ENCODE peak calls at places on chromosomes 7 and 10, in five cellular contexts. L is GM12878, Z is HepG2, T is H1, K is K562. G is an unnamed sample.
A peak's percentile ranks its signal among the peaks of the same experiment; 100 is the strongest.

GRCh38 chr10:127977368-127978009 is 70.6 kb downstream of the PTPRE start:
- DNase-seq in L (no peak), Z (no peak), T (no peak), K (no peak), G (no peak)

GRCh38 chr7:19116121-19117080 is 1.0 kb downstream of the TWIST1 start:
- DNase-seq in L (no peak), Z (no peak), T (no peak), K (no peak), G (no peak)

GRCh38 chr7:158613481-158613880 is 25.9 kb upstream of the PTPRN2 start:
- DNase-seq in L (peak; percentile 79), Z (no peak), T (no peak), K (no peak), G (no peak)

GRCh38 chr10:87093461-87094372 is 926 bp downstream of the GLUD1 start:
- DNase-seq in L (no peak), Z (peak; percentile 35), T (no peak), K (peak; percentile 64), G (no peak)

GRCh38 chr10:71831646-71832552 is 19.2 kb downstream of the PSAP start:
- DNase-seq in L (no peak), Z (no peak), T (no peak), K (no peak), G (no peak)

GRCh38 chr7:116317907-116318306 is 107.6 kb downstream of the TES start:
- DNase-seq in L (no peak), Z (no peak), T (no peak), K (no peak), G (no peak)

GRCh38 chr10:69407621-69408301 is 9.0 kb downstream of the TACR2 start:
- DNase-seq in L (no peak), Z (no peak), T (no peak), K (no peak), G (no peak)

GRCh38 chr10:129277080-129277479 is 190.0 kb upstream of the MGMT start:
- DNase-seq in L (no peak), Z (no peak), T (no peak), K (no peak), G (no peak)

GRCh38 chr7:29306276-29307036 is 111.9 kb downstream of the CHN2 start:
- DNase-seq in L (no peak), Z (no peak), T (no peak), K (no peak), G (no peak)

GRCh38 chr10:63208981-63209380 is 75.9 kb downstream of the NRBF2 start:
- DNase-seq in L (no peak), Z (no peak), T (no peak), K (no peak), G (no peak)

GRCh38 chr10:16904049-16904448 is 86.8 kb upstream of the RSU1 start:
- DNase-seq in L (no peak), Z (no peak), T (no peak), K (no peak), G (no peak)

GRCh38 chr7:29478218-29478617 is 85.4 kb upstream of the PRR15 start:
- DNase-seq in L (no peak), Z (no peak), T (no peak), K (peak; percentile 12), G (no peak)

GRCh38 chr10:4013651-4014085 is 228.7 kb upstream of the KLF6 start:
- DNase-seq in L (peak; percentile 44), Z (no peak), T (no peak), K (no peak), G (no peak)

GRCh38 chr10:88851706-88852105 is at the start of gene ANKRD22:
- DNase-seq in L (no peak), Z (no peak), T (no peak), K (no peak), G (peak; percentile 84)

GRCh38 chr7:73307436-73307835 is 1.2 kb downstream of the NSUN5 start:
- DNase-seq in L (no peak), Z (no peak), T (no peak), K (no peak), G (no peak)

GRCh38 chr7:132417037-132417906 is 159.0 kb downstream of the PLXNA4 start:
- DNase-seq in L (no peak), Z (no peak), T (no peak), K (no peak), G (no peak)

GRCh38 chr10:77685494-77685893 is 47.9 kb upstream of the KCNMA1 start:
- DNase-seq in L (no peak), Z (no peak), T (no peak), K (no peak), G (no peak)

GRCh38 chr7:35649711-35650110 is 45.2 kb downstream of the HERPUD2 start:
- DNase-seq in L (no peak), Z (no peak), T (no peak), K (no peak), G (no peak)

GRCh38 chr7:47379629-47380324 is 202.1 kb downstream of the TNS3 start:
- DNase-seq in L (no peak), Z (no peak), T (no peak), K (no peak), G (peak; percentile 45)

DNA sequence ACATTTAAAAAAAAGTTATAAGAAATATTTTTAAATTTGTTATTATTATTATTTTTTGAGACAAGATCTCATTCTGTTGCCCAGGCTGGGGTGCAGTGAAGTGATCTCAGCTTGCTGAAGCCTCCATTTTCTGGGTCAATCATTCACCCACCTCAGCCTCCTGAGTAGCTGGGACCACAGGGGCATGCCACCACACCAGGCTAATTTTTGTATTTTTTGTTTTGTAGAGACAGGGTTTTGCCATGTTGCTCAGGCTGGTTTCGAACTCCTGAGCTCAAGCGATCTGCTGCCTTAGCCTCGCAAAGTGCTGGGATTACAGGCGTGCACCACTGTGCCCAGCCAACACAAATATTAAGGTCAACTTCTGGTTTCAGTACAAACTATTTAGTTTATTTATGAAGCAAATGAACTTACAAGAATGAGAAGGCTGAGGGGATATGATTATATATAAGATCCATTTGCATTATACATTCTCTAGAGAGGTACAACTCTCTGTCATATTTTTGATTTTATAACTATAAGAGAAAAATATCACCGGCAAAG is 45.9 kb upstream of the FAM133B start:
- DNase-seq in L (no peak), Z (no peak), T (no peak), K (no peak), G (no peak)
- TF ChIP-seq MAX in L (no peak), Z (no peak), T (no peak), K (no peak), G (no peak)

DNA sequence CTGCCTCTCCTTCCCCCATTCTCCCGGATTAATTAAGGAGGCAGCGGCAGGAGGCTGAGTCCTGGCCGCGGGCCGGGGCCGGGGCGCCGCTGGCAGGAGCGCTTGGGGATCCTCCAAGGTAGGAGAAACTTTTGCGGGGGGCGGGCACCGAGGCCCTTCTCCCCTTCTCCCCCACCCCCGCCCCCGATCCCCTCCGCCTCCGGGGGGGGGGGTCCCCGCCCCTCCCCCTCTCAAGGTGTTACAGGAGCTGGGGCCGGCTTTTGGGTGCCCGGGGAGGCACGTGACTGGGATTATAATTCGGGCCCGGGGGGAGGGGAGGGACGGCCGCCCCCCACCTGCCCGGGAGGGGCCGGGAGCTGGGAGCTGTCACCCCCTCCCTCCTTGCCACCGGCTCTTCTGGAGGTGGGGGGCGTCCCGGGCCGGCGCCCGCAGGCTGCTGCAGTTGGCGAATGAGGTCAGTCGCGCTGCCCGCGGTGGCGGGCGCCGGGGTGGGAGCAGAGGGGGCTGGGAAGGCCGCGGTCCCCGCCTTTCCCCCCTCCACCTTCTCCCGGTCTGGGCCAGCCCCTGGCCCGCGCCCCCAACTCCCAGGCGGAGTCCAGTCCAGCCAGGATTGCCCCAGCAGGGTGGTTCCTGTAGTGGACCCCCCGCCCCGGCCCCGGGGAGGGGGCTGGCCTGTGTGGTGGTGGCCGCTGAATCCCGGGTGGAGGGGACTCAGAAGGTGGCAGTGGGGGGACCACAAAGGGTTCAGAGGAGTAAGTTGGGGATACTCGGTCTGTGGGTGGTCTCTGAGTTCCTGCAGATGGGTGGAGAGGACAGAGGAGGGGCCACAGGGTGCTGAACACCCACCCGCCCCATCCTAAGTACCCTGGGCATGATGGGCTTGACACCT is 597 bp downstream of the GTF2IRD1 start:
- DNase-seq in L (no peak), Z (no peak), T (no peak), K (no peak), G (no peak)
- TF ChIP-seq SP1 in L (no peak), Z (no peak), T (no peak), K (no peak), G (no peak)

DNA sequence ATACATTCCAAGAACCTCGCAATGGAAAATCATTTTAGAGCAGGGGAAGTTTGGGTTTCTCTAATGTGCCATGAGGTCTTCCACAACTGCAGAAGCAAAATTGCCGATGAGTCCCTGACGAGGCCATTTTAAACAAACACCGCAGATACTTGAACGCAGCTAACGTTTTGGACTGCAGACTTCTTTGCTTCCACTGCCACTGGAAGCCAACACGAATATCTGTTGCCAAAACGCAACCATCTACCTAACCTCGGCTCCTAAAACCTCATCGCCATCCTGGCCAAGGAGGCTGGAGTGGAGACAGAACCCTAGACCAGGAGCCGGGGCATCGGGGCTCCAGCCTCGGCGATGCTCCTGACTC is 528 bp downstream of the WDR91 start:
- DNase-seq in L (no peak), Z (no peak), T (no peak), K (no peak), G (no peak)
- TF ChIP-seq JUND in L (no peak), Z (no peak), T (no peak), K (no peak), G (no peak)

GRCh38 chr7:114818501-114818900 is 103.4 kb upstream of the MDFIC start:
- DNase-seq in L (no peak), Z (no peak), T (no peak), K (no peak), G (peak; percentile 22)
- TF ChIP-seq MAX in L (no peak), Z (no peak), T (no peak), K (no peak), G (peak; percentile 41)

GRCh38 chr10:42488416-42488815 is 150.0 kb downstream of the ZNF33B start:
- DNase-seq in L (no peak), Z (no peak), T (no peak), K (no peak), G (no peak)
- TF ChIP-seq SP1 in L (no peak), Z (no peak), T (no peak), K (no peak), G (no peak)

DNA sequence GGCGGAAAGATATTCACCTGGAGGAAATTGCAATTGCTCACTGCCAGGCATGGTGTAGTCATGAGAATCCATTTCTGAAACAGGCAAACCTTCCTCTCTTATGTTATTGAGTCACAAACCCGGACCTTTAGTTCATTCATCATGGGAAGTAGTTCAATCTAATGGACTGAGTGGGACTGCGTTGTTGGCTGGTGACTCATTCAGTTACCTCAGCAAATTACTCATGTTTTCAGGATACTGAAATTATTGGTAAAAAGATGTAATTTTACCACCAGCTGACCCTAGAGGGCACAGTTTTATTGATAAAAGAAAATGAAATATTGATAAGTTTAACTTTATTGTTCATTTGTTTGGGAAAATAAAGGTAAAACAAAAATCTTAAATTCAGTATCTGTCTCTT is 1194.4 kb upstream of the SORCS1 start:
- DNase-seq in L (peak; percentile 13), Z (peak; percentile 2), T (no peak), K (no peak), G (no peak)
- TF ChIP-seq JUND in L (peak; percentile 7), Z (no peak), T (no peak), K (no peak), G (no peak)

G was measured in HCT116.